ENCODE peak calls at places on chromosomes 4 and X, in ten cellular contexts. D is GM23248; J is lung; G is H9; S is fibroblast of lung; O is Peyer's patch; E is left lung; V is upper lobe of right lung; C is pancreas; I is CD4-positive, alpha-beta memory T cell. Q is an unnamed sample.
A peak's percentile ranks its signal among the peaks of the same experiment; 100 is the strongest.

GRCh38 chr4:148443550-148444295 is 1.5 kb upstream of the NR3C2 start:
- DNase-seq in D (peak; percentile 53), J (no peak), G (no peak), S (peak; percentile 3), O (peak; percentile 74), E (peak; percentile 86), V (peak; percentile 82), C (peak; percentile 42), I (peak; percentile 30), Q (peak; percentile 22)

GRCh38 chrX:149512225-149512885 is 7.2 kb upstream of the IDS start:
- DNase-seq in D (peak; percentile 58), J (no peak), G (peak; percentile 71), S (peak; percentile 23), O (peak; percentile 61), E (no peak), V (peak; percentile 62), C (peak; percentile 53), I (peak; percentile 54), Q (peak; percentile 48)

GRCh38 chrX:124406294-124407013 is 60.1 kb downstream of the SH2D1A start:
- DNase-seq in D (peak; percentile 83), J (peak; percentile 68), G (no peak), S (peak; percentile 62), O (no peak), E (no peak), V (no peak), C (peak; percentile 15), I (peak; percentile 52), Q (peak; percentile 62)

GRCh38 chrX:116342903-116343302 is 93.5 kb upstream of the SLC6A14 start:
- DNase-seq in D (no peak), J (no peak), G (no peak), S (no peak), O (no peak), E (no peak), V (no peak), C (no peak), I (no peak), Q (no peak)

GRCh38 chrX:17706676-17707075 is 30.6 kb upstream of the SCML1 start:
- DNase-seq in D (peak; percentile 84), J (no peak), G (no peak), S (peak; percentile 88), O (no peak), E (no peak), V (no peak), C (no peak), I (no peak), Q (no peak)

GRCh38 chr4:101229116-101229515 is 118.2 kb downstream of the PPP3CA start:
- DNase-seq in D (peak; percentile 50), J (no peak), G (no peak), S (peak; percentile 82), O (no peak), E (no peak), V (no peak), C (no peak), I (no peak), Q (no peak)

GRCh38 chrX:46912673-46913491 is 661 bp downstream of the JADE3 start:
- DNase-seq in D (peak; percentile 70), J (peak; percentile 36), G (peak; percentile 49), S (peak; percentile 20), O (peak; percentile 56), E (peak; percentile 82), V (peak; percentile 79), C (peak; percentile 33), I (peak; percentile 10), Q (no peak)

GRCh38 chrX:136767104-136767941 is 13.4 kb downstream of the ARHGEF6 start:
- DNase-seq in D (peak; percentile 75), J (peak; percentile 54), G (peak; percentile 66), S (peak; percentile 63), O (peak; percentile 56), E (peak; percentile 87), V (peak; percentile 80), C (peak; percentile 53), I (peak; percentile 58), Q (peak; percentile 44)

GRCh38 chr4:144646523-144647094 is 653 bp downstream of the HHIP start:
- DNase-seq in D (peak; percentile 33), J (no peak), G (peak; percentile 38), S (peak; percentile 35), O (no peak), E (peak; percentile 70), V (no peak), C (peak; percentile 11), I (no peak), Q (peak; percentile 22)

GRCh38 chr4:109218288-109218687 is 84.2 kb downstream of the COL25A1 start:
- DNase-seq in D (no peak), J (no peak), G (no peak), S (no peak), O (no peak), E (no peak), V (no peak), C (no peak), I (no peak), Q (no peak)

GRCh38 chr4:123351713-123352112 is 44.9 kb upstream of the SPRY1 start:
- DNase-seq in D (no peak), J (no peak), G (no peak), S (no peak), O (no peak), E (no peak), V (no peak), C (peak; percentile 41), I (no peak), Q (no peak)

GRCh38 chr4:133775881-133776280 is 425.7 kb downstream of the PABPC4L start:
- DNase-seq in D (peak; percentile 42), J (no peak), G (no peak), S (peak; percentile 74), O (no peak), E (no peak), V (no peak), C (no peak), I (no peak), Q (no peak)

GRCh38 chrX:44996282-44996681 is 123.3 kb downstream of the KDM6A start:
- DNase-seq in D (peak; percentile 3), J (no peak), G (no peak), S (no peak), O (no peak), E (no peak), V (no peak), C (no peak), I (no peak), Q (no peak)

GRCh38 chrX:154115071-154115470 is 17.6 kb upstream of the MECP2 start:
- DNase-seq in D (no peak), J (no peak), G (no peak), S (no peak), O (no peak), E (no peak), V (no peak), C (no peak), I (no peak), Q (no peak)

GRCh38 chrX:133670394-133670793 is 255.1 kb upstream of the GPC4 start:
- DNase-seq in D (peak; percentile 43), J (no peak), G (no peak), S (peak; percentile 25), O (no peak), E (no peak), V (no peak), C (no peak), I (no peak), Q (peak; percentile 2)

GRCh38 chr4:16085822-16086221 is 2.0 kb upstream of the PROM1 start:
- DNase-seq in D (no peak), J (no peak), G (no peak), S (no peak), O (no peak), E (no peak), V (no peak), C (no peak), I (no peak), Q (no peak)

DNA sequence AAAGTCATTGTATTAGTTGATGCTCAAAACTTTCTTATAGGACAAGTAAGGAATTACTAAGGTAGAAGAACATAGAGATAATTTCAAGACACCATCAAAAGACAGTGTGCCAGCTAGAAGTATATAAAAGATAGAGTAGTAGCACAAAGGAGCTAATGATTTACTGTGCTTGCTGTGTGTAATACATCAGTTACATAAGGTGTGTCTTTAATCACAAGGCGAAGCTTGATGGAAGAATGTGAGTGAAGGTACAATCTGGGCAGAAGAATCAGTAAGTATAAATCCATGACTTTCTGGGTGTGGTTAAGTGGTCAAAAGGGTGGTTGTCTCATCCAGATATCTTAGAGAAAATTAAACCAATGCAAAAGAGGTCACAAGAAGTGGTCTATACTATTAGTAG is 95.1 kb upstream of the BOD1L1 start:
- DNase-seq in D (no peak), J (no peak), G (no peak), S (no peak), O (no peak), E (no peak), V (no peak), C (no peak), I (no peak), Q (no peak)
- H3K27ac ChIP-seq in D (no peak overlapping the region), J (no peak overlapping the region), G (no peak overlapping the region), S (no peak overlapping the region), O (peak overlapping the region; percentile 32), E (no peak overlapping the region), V (no peak overlapping the region), C (no peak overlapping the region), I (no peak overlapping the region), Q (no peak overlapping the region)

DNA sequence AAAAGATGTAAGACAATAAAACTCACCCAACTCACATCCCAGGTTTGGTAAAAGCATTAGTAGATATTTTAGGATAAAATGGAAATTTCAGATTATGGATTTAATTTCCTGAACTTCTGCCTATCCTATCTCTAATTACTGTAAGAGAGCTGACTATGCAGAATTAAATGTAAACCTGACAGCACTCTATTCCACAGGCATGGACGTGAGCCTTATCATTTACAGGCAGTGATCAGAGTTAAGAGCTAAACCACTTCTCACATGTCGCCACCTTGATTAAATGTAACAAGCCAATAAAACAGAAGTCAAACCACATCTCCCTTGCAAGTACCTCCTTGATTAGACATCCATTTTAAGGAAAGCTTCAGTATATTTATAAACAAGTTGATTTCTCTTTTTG is 97.5 kb upstream of the CBR4 start:
- DNase-seq in D (no peak), J (no peak), G (no peak), S (no peak), O (no peak), E (no peak), V (no peak), C (no peak), I (no peak), Q (no peak)
- H3K27ac ChIP-seq in D (no peak overlapping the region), J (no peak overlapping the region), G (no peak overlapping the region), S (no peak overlapping the region), O (no peak overlapping the region), E (no peak overlapping the region), V (no peak overlapping the region), C (no peak overlapping the region), I (no peak overlapping the region), Q (no peak overlapping the region)

DNA sequence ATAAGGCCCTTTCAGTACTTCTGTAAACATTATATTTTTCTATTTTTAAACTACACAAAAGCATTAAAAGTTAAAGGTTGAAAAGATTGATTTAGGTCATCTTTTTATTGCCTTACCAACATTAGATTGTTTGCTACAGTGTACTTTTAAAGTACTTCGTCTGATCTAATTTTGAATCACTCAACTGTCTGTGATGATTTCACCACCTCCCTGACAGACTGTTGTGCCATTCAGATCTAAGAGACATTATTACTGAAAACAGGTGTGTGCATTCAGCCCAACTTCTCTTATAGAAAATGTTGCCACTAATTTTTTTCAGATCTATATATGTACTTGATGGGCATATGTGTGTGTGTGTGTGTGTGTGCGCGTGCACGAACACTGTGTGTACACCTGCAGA is 39.3 kb downstream of the GASK1B start:
- DNase-seq in D (no peak), J (no peak), G (no peak), S (no peak), O (no peak), E (no peak), V (no peak), C (no peak), I (no peak), Q (no peak)
- H3K27ac ChIP-seq in D (no peak overlapping the region), J (no peak overlapping the region), G (no peak overlapping the region), S (no peak overlapping the region), O (no peak overlapping the region), E (no peak overlapping the region), V (no peak overlapping the region), C (no peak overlapping the region), I (no peak overlapping the region), Q (no peak overlapping the region)

GRCh38 chr4:30744386-30744785 is 24.2 kb downstream of the PCDH7 start:
- DNase-seq in D (no peak), J (no peak), G (no peak), S (no peak), O (no peak), E (no peak), V (no peak), C (no peak), I (no peak), Q (no peak)
- H3K27ac ChIP-seq in D (no peak overlapping the region), J (no peak overlapping the region), G (no peak overlapping the region), S (no peak overlapping the region), O (no peak overlapping the region), E (no peak overlapping the region), V (no peak overlapping the region), C (no peak overlapping the region), I (no peak overlapping the region), Q (no peak overlapping the region)